ENCODE peak calls at places on chromosomes 6 and 20, in four cellular contexts. I is K562, J is HL-60, R is GM12878. H is an unnamed sample.

GRCh38 chr6:99467509-99468106 is 42.5 kb upstream of the PNISR start:
- DNase-seq in I (peak; percentile 23), J (no peak), R (no peak), H (no peak)

GRCh38 chr6:30378290-30378937 is 33.5 kb downstream of the RPP21 start:
- DNase-seq in I (peak; percentile 55), J (no peak), R (no peak), H (no peak)

GRCh38 chr6:29395331-29395730 is at the start of gene OR12D2:
- DNase-seq in I (no peak), J (no peak), R (no peak), H (no peak)

GRCh38 chr6:3176562-3177355 is 19.4 kb upstream of the TUBB2A start:
- DNase-seq in I (peak; percentile 76), J (peak; percentile 63), R (no peak), H (no peak)

GRCh38 chr6:122580731-122581130 is 29.5 kb upstream of the PKIB start:
- DNase-seq in I (no peak), J (no peak), R (no peak), H (no peak)

GRCh38 chr20:44738779-44739477 is 6.7 kb upstream of the KCNK15 start:
- DNase-seq in I (peak; percentile 86), J (peak; percentile 56), R (peak; percentile 63), H (peak; percentile 48)

GRCh38 chr6:14499804-14500203 is 382.2 kb downstream of the CD83 start:
- DNase-seq in I (no peak), J (no peak), R (no peak), H (no peak)

GRCh38 chr6:132388291-132388690 is 13.0 kb downstream of the MOXD1 start:
- DNase-seq in I (no peak), J (no peak), R (no peak), H (no peak)

GRCh38 chr6:112690497-112691202 is 343.5 kb downstream of the RFPL4B start:
- DNase-seq in I (no peak), J (no peak), R (no peak), H (no peak)

GRCh38 chr20:58017237-58017969 is 211.1 kb downstream of the ANKRD60 start:
- DNase-seq in I (no peak), J (no peak), R (no peak), H (no peak)

GRCh38 chr6:42429836-42430235 is 21.9 kb downstream of the TRERF1 start:
- DNase-seq in I (no peak), J (no peak), R (no peak), H (no peak)

GRCh38 chr20:59376109-59376841 is 75.9 kb downstream of the EDN3 start:
- DNase-seq in I (no peak), J (no peak), R (no peak), H (no peak)

GRCh38 chr6:117555882-117556498 is 46.3 kb downstream of the GOPC start:
- DNase-seq in I (peak; percentile 33), J (no peak), R (no peak), H (no peak)

GRCh38 chr6:82415820-82416219 is 52.2 kb downstream of the TPBG start:
- DNase-seq in I (no peak), J (no peak), R (no peak), H (no peak)

GRCh38 chr6:4084444-4085328 is 5.7 kb upstream of the FAM217A start:
- DNase-seq in I (no peak), J (no peak), R (no peak), H (no peak)

GRCh38 chr6:166997768-166998255 is 1.4 kb upstream of the CEP43 start:
- DNase-seq in I (peak; percentile 63), J (peak; percentile 65), R (peak; percentile 27), H (no peak)

GRCh38 chr20:19814241-19814640 is 56.2 kb downstream of the RIN2 start:
- DNase-seq in I (no peak), J (no peak), R (no peak), H (no peak)

GRCh38 chr20:10430000-10430466 is 4.0 kb downstream of the MKKS start:
- DNase-seq in I (no peak), J (no peak), R (no peak), H (no peak)

GRCh38 chr6:15810618-15811017 is 147.8 kb upstream of the DTNBP1 start:
- DNase-seq in I (no peak), J (no peak), R (no peak), H (no peak)

GRCh38 chr6:47203266-47203967 is 106.3 kb downstream of the TNFRSF21 start:
- DNase-seq in I (no peak), J (no peak), R (peak; percentile 20), H (no peak)

GRCh38 chr6:41655706-41656668 is 17.7 kb downstream of the MDFI start:
- DNase-seq in I (no peak), J (no peak), R (no peak), H (no peak)

GRCh38 chr6:137764464-137764863 is 102.6 kb upstream of the TNFAIP3 start:
- DNase-seq in I (no peak), J (no peak), R (no peak), H (no peak)

GRCh38 chr20:57195759-57196100 is 70.7 kb downstream of the BMP7 start:
- DNase-seq in I (no peak), J (no peak), R (no peak), H (no peak)

GRCh38 chr6:37919417-37920157 is 100.1 kb downstream of the ZFAND3 start:
- DNase-seq in I (no peak), J (no peak), R (no peak), H (no peak)

GRCh38 chr6:9397981-9398559 is 962.7 kb upstream of the SLC35B3 start:
- DNase-seq in I (no peak), J (no peak), R (no peak), H (no peak)

GRCh38 chr20:2305479-2305878 is 9.7 kb downstream of the TGM3 start:
- DNase-seq in I (no peak), J (no peak), R (no peak), H (no peak)

GRCh38 chr6:65979120-65979519 is 272.1 kb upstream of the EYS start:
- DNase-seq in I (no peak), J (no peak), R (no peak), H (no peak)

GRCh38 chr6:25477006-25477590 is 174.9 kb upstream of the SCGN start:
- DNase-seq in I (no peak), J (no peak), R (no peak), H (no peak)

GRCh38 chr6:91449539-91449938 is 862.7 kb upstream of the MAP3K7 start:
- DNase-seq in I (no peak), J (no peak), R (no peak), H (no peak)

DNA sequence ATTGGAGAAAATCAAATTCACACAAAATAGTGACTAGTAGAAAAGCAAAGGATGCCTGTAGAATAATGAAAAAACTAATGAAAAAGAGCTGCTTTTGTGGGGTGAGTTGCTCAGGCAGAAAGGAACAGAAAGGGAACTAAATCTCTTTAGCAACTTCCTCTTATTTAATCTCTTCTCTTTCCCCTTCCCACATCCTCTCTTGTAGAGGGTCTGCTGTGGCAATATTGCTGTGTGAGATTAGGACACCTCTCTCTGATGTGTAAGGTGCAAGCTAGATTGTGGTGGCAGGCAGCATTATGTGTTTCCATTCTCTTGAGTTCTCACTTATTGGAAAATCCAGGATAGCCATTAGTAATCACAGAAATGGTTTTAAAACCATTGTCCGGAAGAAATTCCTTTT is 49.7 kb downstream of the SYNE1 start:
- DNase-seq in I (no peak), J (peak; percentile 82), R (no peak), H (no peak)
- TF ChIP-seq SPI1 in I (no peak), J (peak; percentile 97), R (no peak), H (no peak)

DNA sequence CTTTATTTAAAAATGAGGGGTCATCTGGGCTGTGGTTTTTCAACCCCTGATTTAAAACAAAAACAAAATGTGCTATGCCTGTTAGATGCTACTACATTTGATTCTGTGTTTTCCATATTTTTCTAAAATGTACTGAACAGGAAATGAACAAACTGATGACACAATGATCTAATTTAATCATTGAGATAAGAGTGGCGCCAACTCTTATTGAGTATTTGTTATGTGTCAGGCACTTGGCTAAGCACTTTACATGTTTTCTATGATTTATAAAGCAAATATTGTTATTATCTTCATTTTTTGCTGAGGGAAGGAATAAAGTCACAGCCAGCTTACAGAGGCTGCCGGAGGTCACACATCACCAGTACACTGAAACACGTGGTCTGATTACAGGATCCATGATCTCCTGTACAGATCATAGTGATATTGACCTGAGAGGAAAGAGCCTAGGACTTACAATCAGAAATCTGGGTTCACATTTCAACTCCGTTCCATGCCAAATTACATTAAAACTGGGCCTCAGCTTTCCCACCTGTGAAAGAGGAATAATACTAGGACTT is 166.7 kb downstream of the ESR1 start:
- DNase-seq in I (no peak), J (no peak), R (no peak), H (no peak)
- TF ChIP-seq POLR2AphosphoS5 in I (no peak), J (no peak), R (no peak), H (no peak)

GRCh38 chr6:32953775-32954174 is 878 bp upstream of the HLA-DMA start:
- DNase-seq in I (no peak), J (no peak), R (no peak), H (no peak)
- TF ChIP-seq SPI1 in I (no peak), J (no peak), R (no peak), H (no peak)

GRCh38 chr6:129398764-129399163 is 311.2 kb downstream of the ARHGAP18 start:
- DNase-seq in I (no peak), J (no peak), R (no peak), H (no peak)

DNA sequence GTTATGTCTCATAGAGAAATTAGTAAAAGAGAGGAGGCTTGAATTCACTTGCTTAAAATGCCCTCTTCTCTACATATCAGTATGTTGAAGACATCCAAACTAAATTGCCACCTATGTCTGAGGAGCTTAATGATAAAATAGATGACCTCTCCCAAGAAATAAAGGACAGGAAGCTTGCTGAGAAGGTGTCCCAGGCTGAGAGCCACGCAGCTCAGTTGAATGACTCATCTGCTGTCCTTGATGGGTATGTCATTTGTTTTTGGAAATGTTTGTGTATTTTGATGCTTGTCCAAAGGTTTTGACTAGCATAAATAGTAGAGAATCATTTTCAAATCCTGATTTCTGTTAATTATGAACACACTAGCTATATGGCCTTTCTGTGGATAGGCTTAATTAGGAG is 307.7 kb downstream of the ARHGAP18 start:
- DNase-seq in I (no peak), J (no peak), R (no peak), H (no peak)
- TF ChIP-seq POLR2AphosphoS5 in I (no peak), J (no peak), R (no peak), H (no peak)

GRCh38 chr6:39086294-39086693 is 28.7 kb downstream of the SAYSD1 start:
- DNase-seq in I (no peak), J (no peak), R (peak; percentile 26), H (no peak)
- TF ChIP-seq SPI1 in I (no peak), J (no peak), R (no peak), H (no peak)